ENCODE peak calls at places on chromosomes 11 and 22, in eight cellular contexts. O is GM03348, R is left ventricle myocardium inferior, V is WTC11, L is progenitor cell of endocrine pancreas, S is HT-29, A is SW480, F is NCI-H510A treated with DMSO at 0.1 percent for 48 hours. I is an unnamed sample.

GRCh38 chr11:15309296-15309695 is 194.6 kb downstream of the INSC start:
- DNase-seq in O (no peak), R (no peak), V (no peak), L (no peak), S (no peak), A (no peak), F (no peak), I (no peak)

GRCh38 chr22:49613871-49614270 is 213.8 kb downstream of the BRD1 start:
- DNase-seq in O (no peak), R (peak; percentile 5), V (no peak), L (no peak), S (no peak), A (no peak), F (no peak), I (no peak)

GRCh38 chr11:67438121-67438902 is 830 bp upstream of the PTPRCAP start:
- DNase-seq in O (no peak), R (no peak), V (no peak), L (no peak), S (no peak), A (no peak), F (no peak), I (peak; percentile 58)

GRCh38 chr11:128868851-128869671 is 2.0 kb upstream of the KCNJ1 start:
- DNase-seq in O (no peak), R (no peak), V (no peak), L (no peak), S (no peak), A (no peak), F (no peak), I (no peak)

GRCh38 chr22:34116126-34116525 is 195.8 kb upstream of the LARGE1 start:
- DNase-seq in O (no peak), R (no peak), V (no peak), L (no peak), S (no peak), A (no peak), F (no peak), I (no peak)

GRCh38 chr11:121603316-121603715 is 150.5 kb upstream of the SORL1-AS1 start:
- DNase-seq in O (no peak), R (no peak), V (no peak), L (no peak), S (no peak), A (no peak), F (no peak), I (no peak)

GRCh38 chr11:106131998-106132397 is 54.5 kb downstream of the AASDHPPT start:
- DNase-seq in O (no peak), R (no peak), V (no peak), L (no peak), S (no peak), A (no peak), F (no peak), I (peak; percentile 30)

GRCh38 chr11:88181776-88182175 is 6.5 kb upstream of the RAB38 start:
- DNase-seq in O (no peak), R (no peak), V (no peak), L (no peak), S (no peak), A (no peak), F (no peak), I (no peak)

GRCh38 chr11:22392561-22392960 is 54.4 kb downstream of the SLC17A6 start:
- DNase-seq in O (no peak), R (no peak), V (no peak), L (no peak), S (no peak), A (no peak), F (no peak), I (no peak)

GRCh38 chr11:35836185-35836584 is 107.7 kb upstream of the LDLRAD3 start:
- DNase-seq in O (no peak), R (no peak), V (no peak), L (no peak), S (no peak), A (no peak), F (no peak), I (no peak)

GRCh38 chr22:38180841-38181452 is 683 bp downstream of the PLA2G6 start:
- DNase-seq in O (no peak), R (peak; percentile 44), V (no peak), L (no peak), S (peak; percentile 71), A (peak; percentile 37), F (no peak), I (no peak)

GRCh38 chr11:36091256-36091811 is 147.5 kb downstream of the LDLRAD3 start:
- DNase-seq in O (no peak), R (no peak), V (no peak), L (no peak), S (no peak), A (peak; percentile 26), F (no peak), I (no peak)

GRCh38 chr22:35510481-35510934 is 30.1 kb upstream of the RASD2 start:
- DNase-seq in O (no peak), R (no peak), V (no peak), L (no peak), S (no peak), A (no peak), F (no peak), I (no peak)

GRCh38 chr11:130634981-130635473 is 186.6 kb downstream of the ADAMTS15 start:
- DNase-seq in O (peak; percentile 53), R (no peak), V (no peak), L (no peak), S (no peak), A (peak; percentile 61), F (no peak), I (no peak)

GRCh38 chr11:65445101-65445603 is 22.6 kb downstream of the NEAT1 start:
- DNase-seq in O (no peak), R (no peak), V (no peak), L (no peak), S (peak; percentile 14), A (peak; percentile 4), F (no peak), I (no peak)

GRCh38 chr11:111148116-111148515 is 97.4 kb upstream of the POU2AF2 start:
- DNase-seq in O (no peak), R (no peak), V (no peak), L (no peak), S (no peak), A (no peak), F (no peak), I (no peak)

GRCh38 chr11:12539570-12539969 is 134.7 kb upstream of the TEAD1 start:
- DNase-seq in O (peak; percentile 84), R (no peak), V (no peak), L (no peak), S (no peak), A (no peak), F (no peak), I (no peak)

GRCh38 chr11:19410032-19410431 is 169.3 kb upstream of the E2F8 start:
- DNase-seq in O (no peak), R (no peak), V (no peak), L (no peak), S (no peak), A (no peak), F (no peak), I (no peak)

GRCh38 chr22:46262449-46263207 is 515 bp downstream of the PKDREJ start:
- DNase-seq in O (peak; percentile 43), R (peak; percentile 72), V (peak; percentile 80), L (peak; percentile 21), S (no peak), A (no peak), F (no peak), I (peak; percentile 86)

GRCh38 chr22:45210577-45211431 is 29.9 kb downstream of the KIAA0930 start:
- DNase-seq in O (peak; percentile 70), R (no peak), V (no peak), L (no peak), S (no peak), A (no peak), F (no peak), I (no peak)

GRCh38 chr11:67301951-67302516 is 1.3 kb upstream of the SSH3 start:
- DNase-seq in O (peak; percentile 24), R (peak; percentile 64), V (peak; percentile 60), L (no peak), S (peak; percentile 84), A (peak; percentile 81), F (peak; percentile 90), I (peak; percentile 80)

GRCh38 chr22:44172370-44173108 is 8.2 kb upstream of the PARVG start:
- DNase-seq in O (no peak), R (peak; percentile 57), V (no peak), L (no peak), S (no peak), A (peak; percentile 53), F (peak; percentile 54), I (no peak)

GRCh38 chr11:122202161-122202950 is 86.3 kb upstream of the BLID start:
- DNase-seq in O (peak; percentile 57), R (no peak), V (peak; percentile 12), L (no peak), S (no peak), A (peak; percentile 64), F (no peak), I (peak; percentile 37)

GRCh38 chr22:38110863-38111852 is 674 bp upstream of the BAIAP2L2 start:
- DNase-seq in O (peak; percentile 70), R (no peak), V (peak; percentile 63), L (no peak), S (peak; percentile 64), A (peak; percentile 76), F (no peak), I (peak; percentile 68)

GRCh38 chr11:16891964-16892363 is 122.2 kb downstream of the PLEKHA7 start:
- DNase-seq in O (peak; percentile 37), R (no peak), V (no peak), L (no peak), S (no peak), A (peak; percentile 18), F (no peak), I (no peak)

I was measured in H9.